ENCODE peak calls at places on chromosomes 4 and X, in nine cellular contexts. One of them, this sample, is unnamed.

GRCh38 chr4:102625232-102625930 is 124.2 kb downstream of the NFKB1 start:
- DNase-seq in effector memory CD8-positive, alpha-beta T cell: peak
- DNase-seq in GM06990: peak
- DNase-seq in tibial nerve: no peak
- DNase-seq in K562: no peak
- DNase-seq in NCI-H1105 treated with DMSO at 0.1 percent for 48 hours: no peak
- DNase-seq in activated CD4-positive, alpha-beta T cell treated with anti-CD3 and anti-CD28 coated beads for 24 hours: peak
- DNase-seq in DND-41: peak
- DNase-seq in GM23248: peak
- DNase-seq in this sample: peak

GRCh38 chr4:168528131-168528949 is 31.5 kb downstream of the PALLD start:
- DNase-seq in effector memory CD8-positive, alpha-beta T cell: no peak
- DNase-seq in GM06990: no peak
- DNase-seq in tibial nerve: no peak
- DNase-seq in K562: no peak
- DNase-seq in NCI-H1105 treated with DMSO at 0.1 percent for 48 hours: peak
- DNase-seq in activated CD4-positive, alpha-beta T cell treated with anti-CD3 and anti-CD28 coated beads for 24 hours: no peak
- DNase-seq in DND-41: no peak
- DNase-seq in GM23248: peak
- DNase-seq in this sample: no peak

GRCh38 chr4:76998251-76998901 is 48.8 kb downstream of the SEPTIN11 start:
- DNase-seq in effector memory CD8-positive, alpha-beta T cell: no peak
- DNase-seq in GM06990: no peak
- DNase-seq in tibial nerve: no peak
- DNase-seq in K562: no peak
- DNase-seq in NCI-H1105 treated with DMSO at 0.1 percent for 48 hours: no peak
- DNase-seq in activated CD4-positive, alpha-beta T cell treated with anti-CD3 and anti-CD28 coated beads for 24 hours: no peak
- DNase-seq in DND-41: no peak
- DNase-seq in GM23248: peak
- DNase-seq in this sample: no peak

GRCh38 chr4:170423137-170423536 is 333.4 kb upstream of the AADAT start:
- DNase-seq in effector memory CD8-positive, alpha-beta T cell: no peak
- DNase-seq in GM06990: no peak
- DNase-seq in tibial nerve: no peak
- DNase-seq in K562: no peak
- DNase-seq in NCI-H1105 treated with DMSO at 0.1 percent for 48 hours: no peak
- DNase-seq in activated CD4-positive, alpha-beta T cell treated with anti-CD3 and anti-CD28 coated beads for 24 hours: no peak
- DNase-seq in DND-41: no peak
- DNase-seq in GM23248: peak
- DNase-seq in this sample: no peak

GRCh38 chrX:103678199-103678993 is 8.1 kb downstream of the MORF4L2 start:
- DNase-seq in effector memory CD8-positive, alpha-beta T cell: no peak
- DNase-seq in GM06990: no peak
- DNase-seq in tibial nerve: no peak
- DNase-seq in K562: no peak
- DNase-seq in NCI-H1105 treated with DMSO at 0.1 percent for 48 hours: no peak
- DNase-seq in activated CD4-positive, alpha-beta T cell treated with anti-CD3 and anti-CD28 coated beads for 24 hours: no peak
- DNase-seq in DND-41: no peak
- DNase-seq in GM23248: peak
- DNase-seq in this sample: no peak

GRCh38 chrX:9676738-9677097 is 88.9 kb downstream of the GPR143 start:
- DNase-seq in effector memory CD8-positive, alpha-beta T cell: no peak
- DNase-seq in GM06990: no peak
- DNase-seq in tibial nerve: no peak
- DNase-seq in K562: no peak
- DNase-seq in NCI-H1105 treated with DMSO at 0.1 percent for 48 hours: no peak
- DNase-seq in activated CD4-positive, alpha-beta T cell treated with anti-CD3 and anti-CD28 coated beads for 24 hours: no peak
- DNase-seq in DND-41: no peak
- DNase-seq in GM23248: no peak
- DNase-seq in this sample: no peak

GRCh38 chr4:118964891-118965411 is 76.3 kb downstream of the SYNPO2 start:
- DNase-seq in effector memory CD8-positive, alpha-beta T cell: no peak
- DNase-seq in GM06990: no peak
- DNase-seq in tibial nerve: no peak
- DNase-seq in K562: no peak
- DNase-seq in NCI-H1105 treated with DMSO at 0.1 percent for 48 hours: no peak
- DNase-seq in activated CD4-positive, alpha-beta T cell treated with anti-CD3 and anti-CD28 coated beads for 24 hours: no peak
- DNase-seq in DND-41: no peak
- DNase-seq in GM23248: peak
- DNase-seq in this sample: no peak

GRCh38 chr4:174357321-174357720 is 73.6 kb downstream of the CEP44 start:
- DNase-seq in effector memory CD8-positive, alpha-beta T cell: no peak
- DNase-seq in GM06990: no peak
- DNase-seq in tibial nerve: no peak
- DNase-seq in K562: no peak
- DNase-seq in NCI-H1105 treated with DMSO at 0.1 percent for 48 hours: no peak
- DNase-seq in activated CD4-positive, alpha-beta T cell treated with anti-CD3 and anti-CD28 coated beads for 24 hours: no peak
- DNase-seq in DND-41: no peak
- DNase-seq in GM23248: peak
- DNase-seq in this sample: no peak

GRCh38 chr4:130747842-130748241 is 1651.9 kb downstream of the C4orf33 start:
- DNase-seq in effector memory CD8-positive, alpha-beta T cell: no peak
- DNase-seq in GM06990: no peak
- DNase-seq in tibial nerve: no peak
- DNase-seq in K562: no peak
- DNase-seq in NCI-H1105 treated with DMSO at 0.1 percent for 48 hours: peak
- DNase-seq in activated CD4-positive, alpha-beta T cell treated with anti-CD3 and anti-CD28 coated beads for 24 hours: no peak
- DNase-seq in DND-41: no peak
- DNase-seq in GM23248: no peak
- DNase-seq in this sample: no peak

GRCh38 chr4:8522160-8523120 is 57.8 kb upstream of the GPR78 start:
- DNase-seq in effector memory CD8-positive, alpha-beta T cell: no peak
- DNase-seq in GM06990: no peak
- DNase-seq in tibial nerve: no peak
- DNase-seq in K562: no peak
- DNase-seq in NCI-H1105 treated with DMSO at 0.1 percent for 48 hours: no peak
- DNase-seq in activated CD4-positive, alpha-beta T cell treated with anti-CD3 and anti-CD28 coated beads for 24 hours: no peak
- DNase-seq in DND-41: no peak
- DNase-seq in GM23248: no peak
- DNase-seq in this sample: no peak

GRCh38 chr4:105596676-105597075 is 44.3 kb downstream of the ARHGEF38 start:
- DNase-seq in effector memory CD8-positive, alpha-beta T cell: no peak
- DNase-seq in GM06990: no peak
- DNase-seq in tibial nerve: no peak
- DNase-seq in K562: no peak
- DNase-seq in NCI-H1105 treated with DMSO at 0.1 percent for 48 hours: no peak
- DNase-seq in activated CD4-positive, alpha-beta T cell treated with anti-CD3 and anti-CD28 coated beads for 24 hours: no peak
- DNase-seq in DND-41: no peak
- DNase-seq in GM23248: no peak
- DNase-seq in this sample: no peak

GRCh38 chr4:35970366-35970960 is 273.9 kb downstream of the ARAP2 start:
- DNase-seq in effector memory CD8-positive, alpha-beta T cell: no peak
- DNase-seq in GM06990: no peak
- DNase-seq in tibial nerve: no peak
- DNase-seq in K562: no peak
- DNase-seq in NCI-H1105 treated with DMSO at 0.1 percent for 48 hours: no peak
- DNase-seq in activated CD4-positive, alpha-beta T cell treated with anti-CD3 and anti-CD28 coated beads for 24 hours: no peak
- DNase-seq in DND-41: no peak
- DNase-seq in GM23248: no peak
- DNase-seq in this sample: no peak

GRCh38 chr4:76659103-76659490 is 224.1 kb downstream of the SHROOM3 start:
- DNase-seq in effector memory CD8-positive, alpha-beta T cell: no peak
- DNase-seq in GM06990: no peak
- DNase-seq in tibial nerve: no peak
- DNase-seq in K562: no peak
- DNase-seq in NCI-H1105 treated with DMSO at 0.1 percent for 48 hours: no peak
- DNase-seq in activated CD4-positive, alpha-beta T cell treated with anti-CD3 and anti-CD28 coated beads for 24 hours: no peak
- DNase-seq in DND-41: no peak
- DNase-seq in GM23248: no peak
- DNase-seq in this sample: no peak

GRCh38 chrX:151694661-151695582 is at the start of gene PRRG3:
- DNase-seq in effector memory CD8-positive, alpha-beta T cell: no peak
- DNase-seq in GM06990: no peak
- DNase-seq in tibial nerve: no peak
- DNase-seq in K562: no peak
- DNase-seq in NCI-H1105 treated with DMSO at 0.1 percent for 48 hours: no peak
- DNase-seq in activated CD4-positive, alpha-beta T cell treated with anti-CD3 and anti-CD28 coated beads for 24 hours: no peak
- DNase-seq in DND-41: no peak
- DNase-seq in GM23248: no peak
- DNase-seq in this sample: no peak

GRCh38 chr4:73776363-73776762 is 36.0 kb downstream of the CXCL8 start:
- DNase-seq in effector memory CD8-positive, alpha-beta T cell: no peak
- DNase-seq in GM06990: no peak
- DNase-seq in tibial nerve: peak
- DNase-seq in K562: peak
- DNase-seq in NCI-H1105 treated with DMSO at 0.1 percent for 48 hours: no peak
- DNase-seq in activated CD4-positive, alpha-beta T cell treated with anti-CD3 and anti-CD28 coated beads for 24 hours: no peak
- DNase-seq in DND-41: no peak
- DNase-seq in GM23248: peak
- DNase-seq in this sample: peak

GRCh38 chrX:44962944-44963343 is 90.0 kb downstream of the KDM6A start:
- DNase-seq in effector memory CD8-positive, alpha-beta T cell: no peak
- DNase-seq in GM06990: no peak
- DNase-seq in tibial nerve: no peak
- DNase-seq in K562: no peak
- DNase-seq in NCI-H1105 treated with DMSO at 0.1 percent for 48 hours: no peak
- DNase-seq in activated CD4-positive, alpha-beta T cell treated with anti-CD3 and anti-CD28 coated beads for 24 hours: no peak
- DNase-seq in DND-41: no peak
- DNase-seq in GM23248: no peak
- DNase-seq in this sample: no peak

GRCh38 chr4:8756816-8757215 is 114.8 kb downstream of the HMX1 start:
- DNase-seq in effector memory CD8-positive, alpha-beta T cell: no peak
- DNase-seq in GM06990: no peak
- DNase-seq in tibial nerve: no peak
- DNase-seq in K562: no peak
- DNase-seq in NCI-H1105 treated with DMSO at 0.1 percent for 48 hours: no peak
- DNase-seq in activated CD4-positive, alpha-beta T cell treated with anti-CD3 and anti-CD28 coated beads for 24 hours: no peak
- DNase-seq in DND-41: no peak
- DNase-seq in GM23248: no peak
- DNase-seq in this sample: no peak

GRCh38 chr4:186068581-186069402 is at the start of gene TLR3:
- DNase-seq in effector memory CD8-positive, alpha-beta T cell: no peak
- DNase-seq in GM06990: no peak
- DNase-seq in tibial nerve: no peak
- DNase-seq in K562: no peak
- DNase-seq in NCI-H1105 treated with DMSO at 0.1 percent for 48 hours: no peak
- DNase-seq in activated CD4-positive, alpha-beta T cell treated with anti-CD3 and anti-CD28 coated beads for 24 hours: no peak
- DNase-seq in DND-41: peak
- DNase-seq in GM23248: peak
- DNase-seq in this sample: peak

GRCh38 chrX:101550825-101551767 is 749 bp downstream of the ARMCX1 start:
- DNase-seq in effector memory CD8-positive, alpha-beta T cell: no peak
- DNase-seq in GM06990: no peak
- DNase-seq in tibial nerve: peak
- DNase-seq in K562: peak
- DNase-seq in NCI-H1105 treated with DMSO at 0.1 percent for 48 hours: peak
- DNase-seq in activated CD4-positive, alpha-beta T cell treated with anti-CD3 and anti-CD28 coated beads for 24 hours: no peak
- DNase-seq in DND-41: no peak
- DNase-seq in GM23248: peak
- DNase-seq in this sample: peak

GRCh38 chr4:142752331-142752830 is 93.7 kb downstream of the INPP4B start:
- DNase-seq in effector memory CD8-positive, alpha-beta T cell: no peak
- DNase-seq in GM06990: no peak
- DNase-seq in tibial nerve: no peak
- DNase-seq in K562: no peak
- DNase-seq in NCI-H1105 treated with DMSO at 0.1 percent for 48 hours: no peak
- DNase-seq in activated CD4-positive, alpha-beta T cell treated with anti-CD3 and anti-CD28 coated beads for 24 hours: no peak
- DNase-seq in DND-41: no peak
- DNase-seq in GM23248: peak
- DNase-seq in this sample: no peak

GRCh38 chr4:155722816-155723499 is 35.9 kb upstream of the GUCY1B1 start:
- DNase-seq in effector memory CD8-positive, alpha-beta T cell: no peak
- DNase-seq in GM06990: no peak
- DNase-seq in tibial nerve: no peak
- DNase-seq in K562: no peak
- DNase-seq in NCI-H1105 treated with DMSO at 0.1 percent for 48 hours: no peak
- DNase-seq in activated CD4-positive, alpha-beta T cell treated with anti-CD3 and anti-CD28 coated beads for 24 hours: no peak
- DNase-seq in DND-41: no peak
- DNase-seq in GM23248: peak
- DNase-seq in this sample: no peak

GRCh38 chr4:41281038-41281634 is 24.4 kb downstream of the UCHL1 start:
- DNase-seq in effector memory CD8-positive, alpha-beta T cell: peak
- DNase-seq in GM06990: no peak
- DNase-seq in tibial nerve: no peak
- DNase-seq in K562: peak
- DNase-seq in NCI-H1105 treated with DMSO at 0.1 percent for 48 hours: peak
- DNase-seq in activated CD4-positive, alpha-beta T cell treated with anti-CD3 and anti-CD28 coated beads for 24 hours: no peak
- DNase-seq in DND-41: peak
- DNase-seq in GM23248: peak
- DNase-seq in this sample: peak

GRCh38 chr4:106201373-106201772 is 114.6 kb downstream of the TBCK start:
- DNase-seq in effector memory CD8-positive, alpha-beta T cell: no peak
- DNase-seq in GM06990: no peak
- DNase-seq in tibial nerve: no peak
- DNase-seq in K562: no peak
- DNase-seq in NCI-H1105 treated with DMSO at 0.1 percent for 48 hours: peak
- DNase-seq in activated CD4-positive, alpha-beta T cell treated with anti-CD3 and anti-CD28 coated beads for 24 hours: no peak
- DNase-seq in DND-41: no peak
- DNase-seq in GM23248: peak
- DNase-seq in this sample: peak

GRCh38 chrX:40773188-40773587 is 37.8 kb upstream of the MED14 start:
- DNase-seq in effector memory CD8-positive, alpha-beta T cell: no peak
- DNase-seq in GM06990: no peak
- DNase-seq in tibial nerve: no peak
- DNase-seq in K562: no peak
- DNase-seq in NCI-H1105 treated with DMSO at 0.1 percent for 48 hours: no peak
- DNase-seq in activated CD4-positive, alpha-beta T cell treated with anti-CD3 and anti-CD28 coated beads for 24 hours: no peak
- DNase-seq in DND-41: no peak
- DNase-seq in GM23248: no peak
- DNase-seq in this sample: no peak

This sample was measured in endothelial cell of umbilical vein.